ENCODE peak calls at places on chromosomes 3 and 15, in six cellular contexts. C is heart left ventricle; U is body of pancreas; Z is naive thymus-derived CD4-positive, alpha-beta T cell; R is adrenal gland; G is GM23248. F is an unnamed sample.

GRCh38 chr3:112605285-112605684 is 35.7 kb downstream of the CCDC80 start:
- DNase-seq in C (no peak), U (no peak), Z (no peak), R (no peak), G (peak; percentile 99), F (no peak)

GRCh38 chr15:76986743-76987142 is 8.2 kb upstream of the PSTPIP1 start:
- DNase-seq in C (no peak), U (no peak), Z (no peak), R (no peak), G (no peak), F (no peak)

GRCh38 chr3:33704891-33705290 is 13.2 kb downstream of the CLASP2 start:
- DNase-seq in C (no peak), U (no peak), Z (no peak), R (no peak), G (no peak), F (no peak)

GRCh38 chr3:143067201-143067600 is 52.4 kb upstream of the CHST2 start:
- DNase-seq in C (no peak), U (no peak), Z (no peak), R (no peak), G (peak; percentile 58), F (no peak)

GRCh38 chr3:44444437-44444836 is 33.0 kb downstream of the ZNF445 start:
- DNase-seq in C (no peak), U (no peak), Z (no peak), R (no peak), G (no peak), F (no peak)

GRCh38 chr3:38111696-38112377 is 25.1 kb downstream of the ACAA1 start:
- DNase-seq in C (peak; percentile 48), U (no peak), Z (no peak), R (peak; percentile 3), G (no peak), F (no peak)

GRCh38 chr3:184129012-184129411 is 6.1 kb upstream of the EIF2B5 start:
- DNase-seq in C (no peak), U (peak; percentile 12), Z (peak; percentile 26), R (peak; percentile 25), G (peak; percentile 73), F (no peak)

GRCh38 chr3:29317659-29318173 is 36.8 kb downstream of the RBMS3 start:
- DNase-seq in C (no peak), U (no peak), Z (no peak), R (no peak), G (no peak), F (no peak)

GRCh38 chr3:151875759-151876158 is 2.3 kb downstream of the SUCNR1 start:
- DNase-seq in C (no peak), U (no peak), Z (no peak), R (no peak), G (no peak), F (no peak)

GRCh38 chr15:45855907-45856579 is 221.2 kb downstream of the SQOR start:
- DNase-seq in C (no peak), U (no peak), Z (no peak), R (no peak), G (no peak), F (no peak)

GRCh38 chr3:184354740-184355139 is 6.7 kb downstream of the CLCN2 start:
- DNase-seq in C (no peak), U (no peak), Z (no peak), R (no peak), G (no peak), F (no peak)

GRCh38 chr15:28955686-28956421 is 70.1 kb downstream of the APBA2 start:
- DNase-seq in C (no peak), U (no peak), Z (no peak), R (no peak), G (no peak), F (no peak)

GRCh38 chr3:177833392-177833791 is 636.1 kb upstream of the TBL1XR1 start:
- DNase-seq in C (no peak), U (no peak), Z (no peak), R (no peak), G (no peak), F (no peak)

GRCh38 chr3:123027292-123028232 is at the start of gene SEMA5B:
- DNase-seq in C (peak; percentile 73), U (peak; percentile 6), Z (peak; percentile 46), R (peak; percentile 33), G (peak; percentile 59), F (no peak)

GRCh38 chr3:123026551-123027291 is 842 bp downstream of the SEMA5B start:
- DNase-seq in C (peak; percentile 74), U (peak; percentile 3), Z (peak; percentile 37), R (peak; percentile 43), G (peak; percentile 44), F (no peak)

GRCh38 chr3:123028233-123028828 is 768 bp upstream of the SEMA5B start:
- DNase-seq in C (no peak), U (peak; percentile 33), Z (no peak), R (peak; percentile 50), G (peak; percentile 84), F (no peak)

GRCh38 chr3:123024056-123024455 is 3.5 kb downstream of the SEMA5B start:
- DNase-seq in C (no peak), U (no peak), Z (no peak), R (no peak), G (no peak), F (no peak)

GRCh38 chr3:123025642-123026521 is 1.7 kb downstream of the SEMA5B start:
- DNase-seq in C (no peak), U (no peak), Z (no peak), R (peak; percentile 21), G (no peak), F (peak; percentile 1)
- H3K4me3 ChIP-seq in C (peak overlapping the region; percentile 68), U (no peak overlapping the region), Z (no peak overlapping the region), R (peak overlapping the region; percentile 36), G (no peak overlapping the region), F (no peak overlapping the region)

DNA sequence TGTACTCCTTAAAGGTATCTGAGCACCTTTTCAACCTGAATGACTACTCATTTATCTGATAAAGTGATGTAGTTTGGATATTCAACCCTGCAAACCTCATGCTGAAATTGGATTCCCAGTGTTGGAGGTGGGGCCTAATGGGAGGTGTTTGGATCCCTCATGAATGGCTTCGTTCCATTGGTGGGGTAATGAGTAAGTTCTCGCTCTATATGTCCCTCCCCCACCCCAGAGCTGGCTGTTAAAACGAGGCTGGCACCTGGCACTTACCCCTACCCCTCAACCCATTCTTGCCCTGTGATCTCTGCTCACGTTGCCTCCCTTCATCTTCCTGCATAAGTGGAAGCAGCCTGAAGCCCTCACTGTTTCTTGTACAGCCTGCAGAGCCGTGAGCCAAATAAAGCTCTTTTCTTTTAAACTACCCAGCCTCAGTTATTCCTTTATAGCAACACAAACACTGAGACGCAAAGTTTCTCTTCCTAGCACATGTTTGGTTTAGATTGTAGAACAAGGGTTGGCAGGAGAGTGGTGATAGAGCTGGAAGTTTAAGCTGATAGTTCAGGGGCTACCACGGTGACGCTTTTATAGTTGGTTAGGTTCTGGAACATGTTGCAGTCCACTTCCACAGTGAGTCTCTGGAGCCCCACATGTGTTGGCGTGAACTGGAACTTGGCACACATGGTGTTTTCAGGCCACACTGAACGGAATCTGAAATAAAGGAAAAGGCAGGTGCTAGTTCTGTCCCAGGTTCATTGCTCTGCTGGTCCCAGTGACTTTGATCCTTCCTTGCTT is 11.8 kb downstream of the CCNDBP1 start:
- DNase-seq in C (no peak), U (no peak), Z (no peak), R (no peak), G (no peak), F (no peak)
- H3K36me3 ChIP-seq in C (peaks cover 10% of the 10 kb centered on the region), U (peaks cover 28% of the 10 kb centered on the region), Z (peaks cover 49% of the 10 kb centered on the region), R (no peaks in the 10 kb centered on the region), G (peaks cover 37% of the 10 kb centered on the region), F (peaks cover 28% of the 10 kb centered on the region)

DNA sequence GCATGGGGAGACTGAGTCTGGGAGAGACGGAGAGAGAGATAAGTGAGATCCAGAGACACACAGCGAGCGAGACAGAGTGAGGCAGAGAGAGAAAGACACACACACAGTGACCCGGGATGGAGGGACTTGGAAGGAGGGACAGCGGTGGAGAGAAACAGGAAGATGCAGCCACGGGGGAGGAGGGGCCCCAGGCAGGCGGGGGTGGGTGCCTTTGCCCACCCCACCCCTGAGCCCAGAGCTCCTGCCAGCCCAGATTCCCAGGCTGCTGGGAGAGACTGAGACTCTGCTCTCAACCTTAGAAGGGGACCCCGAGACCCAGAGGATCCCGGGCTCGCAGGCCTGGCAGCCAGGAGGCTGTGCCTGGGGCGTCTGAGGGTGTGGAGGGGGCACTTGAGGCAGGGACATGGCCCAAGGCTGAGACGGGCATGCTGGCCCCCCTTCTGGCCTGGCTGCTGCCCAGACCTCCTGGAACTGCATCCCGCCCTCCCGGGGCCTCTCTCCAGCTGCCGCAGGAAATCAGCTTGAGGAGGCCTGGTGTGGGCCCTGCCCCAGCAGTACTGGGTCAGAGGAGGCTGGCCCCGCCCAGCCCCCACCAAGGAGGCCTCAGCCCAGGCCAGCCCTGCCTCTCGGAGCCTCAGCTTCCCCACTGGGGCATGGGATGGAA is 18.1 kb downstream of the H1-8 start:
- DNase-seq in C (peak; percentile 90), U (peak; percentile 59), Z (no peak), R (peak; percentile 83), G (peak; percentile 91), F (no peak)
- H3K4me1 ChIP-seq in C (peaks cover 38% of the 10 kb centered on the region), U (no peaks in the 10 kb centered on the region), Z (no peaks in the 10 kb centered on the region), R (peaks cover 37% of the 10 kb centered on the region), G (peaks cover 36% of the 10 kb centered on the region), F (peaks cover 21% of the 10 kb centered on the region)

GRCh38 chr3:30766522-30766921 is 127.9 kb downstream of the GADL1 start:
- DNase-seq in C (no peak), U (no peak), Z (no peak), R (no peak), G (no peak), F (no peak)

GRCh38 chr3:30756218-30756617 is 138.2 kb downstream of the GADL1 start:
- DNase-seq in C (no peak), U (no peak), Z (no peak), R (no peak), G (no peak), F (no peak)

GRCh38 chr3:30761374-30761773 is 133.1 kb downstream of the GADL1 start:
- DNase-seq in C (no peak), U (no peak), Z (no peak), R (no peak), G (no peak), F (no peak)

GRCh38 chr3:30760040-30760439 is 134.4 kb downstream of the GADL1 start:
- DNase-seq in C (no peak), U (no peak), Z (no peak), R (no peak), G (peak; percentile 22), F (no peak)

DNA sequence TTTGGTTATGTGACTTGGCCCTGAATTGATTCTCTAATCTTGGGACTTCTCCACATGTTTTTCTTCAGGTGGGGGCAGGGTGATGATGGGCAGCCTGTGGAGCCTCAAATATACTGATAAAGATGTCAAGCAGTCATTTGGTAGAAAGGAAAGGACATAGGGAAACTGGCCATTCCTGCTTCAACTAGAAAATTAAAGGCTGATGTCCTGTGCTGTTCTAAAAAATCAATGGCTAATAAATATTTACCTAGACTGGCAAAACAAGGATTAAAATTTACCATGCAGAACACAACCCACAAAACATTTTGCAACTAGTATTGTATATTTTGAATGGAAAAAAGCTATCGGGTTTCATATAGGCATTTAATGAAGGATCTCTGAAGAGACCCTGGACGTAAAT is 133.7 kb downstream of the GADL1 start:
- DNase-seq in C (no peak), U (no peak), Z (no peak), R (no peak), G (no peak), F (no peak)
- H3K4me3 ChIP-seq in C (no peak overlapping the region), U (no peak overlapping the region), Z (no peak overlapping the region), R (no peak overlapping the region), G (no peak overlapping the region), F (no peak overlapping the region)

DNA sequence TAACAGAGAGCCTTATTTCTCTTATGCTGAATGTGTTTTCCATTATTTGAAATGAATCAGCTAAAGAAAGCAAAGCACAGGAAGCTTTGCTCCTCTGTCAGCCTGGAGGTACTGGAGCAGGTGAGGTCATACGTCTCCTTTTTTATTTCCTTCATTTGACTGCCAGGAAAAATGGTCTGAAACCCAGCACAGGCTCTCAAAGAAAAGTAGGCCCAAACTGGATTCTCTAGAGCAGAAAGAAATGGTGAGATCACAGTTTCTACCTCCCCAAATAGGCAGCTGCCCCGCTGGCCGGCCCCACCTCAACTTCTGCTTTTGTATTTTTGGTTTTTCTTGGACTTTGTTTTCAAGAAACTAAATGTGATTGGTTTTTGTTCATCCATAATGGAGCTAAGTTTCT is 95.1 kb downstream of the RPL39L start:
- DNase-seq in C (no peak), U (no peak), Z (no peak), R (no peak), G (no peak), F (no peak)
- H3K36me3 ChIP-seq in C (peaks cover 5% of the 10 kb centered on the region), U (no peaks in the 10 kb centered on the region), Z (peaks cover 63% of the 10 kb centered on the region), R (no peaks in the 10 kb centered on the region), G (no peaks in the 10 kb centered on the region), F (peaks cover 44% of the 10 kb centered on the region)